ENCODE peak calls at places on chromosomes 2 and 18, in five cellular contexts. One of them, this sample, is unnamed.

GRCh38 chr2:96091711-96092579 is 24.4 kb downstream of the ADRA2B start:
- DNase-seq in tibial artery: no peak
- DNase-seq in GM13977: no peak
- DNase-seq in AG09319: no peak
- DNase-seq in B cell: no peak
- DNase-seq in this sample: no peak

GRCh38 chr18:80086281-80086680 is 22.8 kb upstream of the ADNP2 start:
- DNase-seq in tibial artery: no peak
- DNase-seq in GM13977: no peak
- DNase-seq in AG09319: no peak
- DNase-seq in B cell: no peak
- DNase-seq in this sample: no peak

GRCh38 chr2:226031962-226032441 is 632.5 kb downstream of the NYAP2 start:
- DNase-seq in tibial artery: no peak
- DNase-seq in GM13977: no peak
- DNase-seq in AG09319: no peak
- DNase-seq in B cell: no peak
- DNase-seq in this sample: no peak

GRCh38 chr2:168241208-168241607 is 6.2 kb downstream of the STK39 start:
- DNase-seq in tibial artery: no peak
- DNase-seq in GM13977: no peak
- DNase-seq in AG09319: no peak
- DNase-seq in B cell: no peak
- DNase-seq in this sample: no peak

GRCh38 chr2:132804045-132804444 is 134.0 kb upstream of the LYPD1 start:
- DNase-seq in tibial artery: no peak
- DNase-seq in GM13977: no peak
- DNase-seq in AG09319: peak; percentile 3
- DNase-seq in B cell: no peak
- DNase-seq in this sample: no peak

GRCh38 chr2:9463698-9464034 is 10.7 kb upstream of the IAH1 start:
- DNase-seq in tibial artery: no peak
- DNase-seq in GM13977: no peak
- DNase-seq in AG09319: no peak
- DNase-seq in B cell: no peak
- DNase-seq in this sample: no peak

GRCh38 chr2:201795608-201796477 is 10.5 kb upstream of the CDK15 start:
- DNase-seq in tibial artery: no peak
- DNase-seq in GM13977: peak; percentile 40
- DNase-seq in AG09319: no peak
- DNase-seq in B cell: no peak
- DNase-seq in this sample: peak; percentile 46

GRCh38 chr2:105723431-105723830 is 21.3 kb upstream of the NCK2 start:
- DNase-seq in tibial artery: no peak
- DNase-seq in GM13977: no peak
- DNase-seq in AG09319: no peak
- DNase-seq in B cell: no peak
- DNase-seq in this sample: no peak

GRCh38 chr18:48314694-48315093 is 94.5 kb downstream of the ZBTB7C start:
- DNase-seq in tibial artery: no peak
- DNase-seq in GM13977: no peak
- DNase-seq in AG09319: no peak
- DNase-seq in B cell: no peak
- DNase-seq in this sample: no peak

GRCh38 chr2:53964987-53965687 is 5.7 kb downstream of the PSME4 start:
- DNase-seq in tibial artery: no peak
- DNase-seq in GM13977: no peak
- DNase-seq in AG09319: no peak
- DNase-seq in B cell: no peak
- DNase-seq in this sample: no peak

GRCh38 chr2:235300368-235301201 is 193.3 kb upstream of the AGAP1 start:
- DNase-seq in tibial artery: no peak
- DNase-seq in GM13977: no peak
- DNase-seq in AG09319: peak; percentile 47
- DNase-seq in B cell: no peak
- DNase-seq in this sample: no peak

GRCh38 chr2:9394816-9395215 is 28.5 kb downstream of the ITGB1BP1 start:
- DNase-seq in tibial artery: no peak
- DNase-seq in GM13977: no peak
- DNase-seq in AG09319: no peak
- DNase-seq in B cell: no peak
- DNase-seq in this sample: no peak

GRCh38 chr2:239472220-239472775 is 71.5 kb upstream of the HDAC4 start:
- DNase-seq in tibial artery: peak; percentile 10
- DNase-seq in GM13977: no peak
- DNase-seq in AG09319: no peak
- DNase-seq in B cell: no peak
- DNase-seq in this sample: no peak

GRCh38 chr2:208252766-208253492 is 1.9 kb downstream of the IDH1 start:
- DNase-seq in tibial artery: no peak
- DNase-seq in GM13977: no peak
- DNase-seq in AG09319: no peak
- DNase-seq in B cell: no peak
- DNase-seq in this sample: no peak

GRCh38 chr2:146527166-146527565 is 1317.7 kb upstream of the ACVR2A start:
- DNase-seq in tibial artery: no peak
- DNase-seq in GM13977: no peak
- DNase-seq in AG09319: no peak
- DNase-seq in B cell: no peak
- DNase-seq in this sample: no peak

DNA sequence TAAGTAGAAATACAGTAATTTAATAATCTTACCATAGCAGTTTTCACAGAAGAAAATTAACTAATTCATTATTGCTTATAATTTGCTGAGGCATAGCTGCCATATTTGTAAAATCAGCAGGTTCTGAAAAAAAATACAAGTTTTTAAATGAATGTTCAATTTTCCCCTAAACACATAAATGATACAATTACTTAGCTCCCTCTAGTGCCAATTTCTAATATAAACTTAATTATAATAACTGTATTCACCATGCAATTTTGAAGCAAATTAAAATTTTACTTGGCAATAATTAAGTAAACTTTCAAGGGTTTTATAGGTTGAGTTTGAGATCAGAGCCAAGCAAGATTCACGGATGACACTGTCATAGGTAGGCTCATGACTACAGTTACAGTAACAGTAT is 1321.6 kb upstream of the ACVR2A start:
- DNase-seq in tibial artery: no peak
- DNase-seq in GM13977: no peak
- DNase-seq in AG09319: no peak
- DNase-seq in B cell: no peak
- DNase-seq in this sample: no peak
- TF ChIP-seq CTCF in tibial artery: no peak
- TF ChIP-seq CTCF in GM13977: no peak
- TF ChIP-seq CTCF in AG09319: peak; percentile 9
- TF ChIP-seq CTCF in B cell: peak; percentile 25
- TF ChIP-seq CTCF in this sample: peak; percentile 66

DNA sequence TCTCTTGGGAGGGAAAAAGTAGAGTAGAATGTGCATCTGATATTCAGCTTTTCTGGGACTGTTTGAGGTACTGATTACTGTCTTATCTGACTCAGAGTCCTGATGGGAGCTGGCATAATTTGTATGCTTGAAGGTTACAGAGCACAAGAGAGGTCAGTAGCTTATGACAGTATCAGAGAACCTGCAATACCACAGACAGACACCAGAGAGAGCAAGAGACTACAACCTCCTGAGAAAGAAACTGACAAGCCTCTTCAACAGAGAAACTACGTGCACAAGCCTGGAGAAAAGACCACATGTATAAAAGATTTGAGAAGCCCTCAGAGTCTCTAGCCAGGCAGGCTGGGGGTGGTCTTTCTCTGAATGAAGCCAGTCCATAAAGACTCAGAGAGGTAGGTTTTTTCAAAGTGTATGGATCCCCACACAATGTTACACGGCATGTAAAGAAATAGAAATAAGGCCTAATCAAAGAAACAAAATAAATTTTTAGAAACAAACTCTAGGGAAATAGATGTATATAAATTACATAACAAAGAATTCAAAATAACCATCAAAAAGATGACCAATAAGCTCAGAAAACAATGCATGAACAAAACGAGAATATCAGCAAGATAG is 568.3 kb downstream of the LRRTM4 start:
- DNase-seq in tibial artery: no peak
- DNase-seq in GM13977: peak; percentile 7
- DNase-seq in AG09319: no peak
- DNase-seq in B cell: peak; percentile 1
- DNase-seq in this sample: peak; percentile 57
- TF ChIP-seq CTCF in tibial artery: peak; percentile 23
- TF ChIP-seq CTCF in GM13977: peak; percentile 75
- TF ChIP-seq CTCF in AG09319: no peak
- TF ChIP-seq CTCF in B cell: no peak
- TF ChIP-seq CTCF in this sample: peak; percentile 87

GRCh38 chr2:156110890-156111289 is 221.6 kb downstream of the NR4A2 start:
- DNase-seq in tibial artery: no peak
- DNase-seq in GM13977: peak; percentile 16
- DNase-seq in AG09319: no peak
- DNase-seq in B cell: peak; percentile 21
- DNase-seq in this sample: no peak
- TF ChIP-seq CTCF in tibial artery: no peak
- TF ChIP-seq CTCF in GM13977: peak; percentile 66
- TF ChIP-seq CTCF in AG09319: no peak
- TF ChIP-seq CTCF in B cell: peak; percentile 26
- TF ChIP-seq CTCF in this sample: no peak

GRCh38 chr2:39728941-39729351 is 50.1 kb downstream of the THUMPD2 start:
- DNase-seq in tibial artery: no peak
- DNase-seq in GM13977: peak; percentile 22
- DNase-seq in AG09319: no peak
- DNase-seq in B cell: peak; percentile 33
- DNase-seq in this sample: peak; percentile 28
- TF ChIP-seq CTCF in tibial artery: peak; percentile 35
- TF ChIP-seq CTCF in GM13977: peak; percentile 75
- TF ChIP-seq CTCF in AG09319: peak; percentile 45
- TF ChIP-seq CTCF in B cell: peak; percentile 79
- TF ChIP-seq CTCF in this sample: peak; percentile 81

GRCh38 chr18:45590546-45590945 is 24.7 kb upstream of the SLC14A2 start:
- DNase-seq in tibial artery: no peak
- DNase-seq in GM13977: no peak
- DNase-seq in AG09319: no peak
- DNase-seq in B cell: no peak
- DNase-seq in this sample: no peak

GRCh38 chr18:45588831-45589558 is 26.3 kb upstream of the SLC14A2 start:
- DNase-seq in tibial artery: no peak
- DNase-seq in GM13977: no peak
- DNase-seq in AG09319: peak; percentile 57
- DNase-seq in B cell: no peak
- DNase-seq in this sample: no peak

GRCh38 chr18:45590060-45590537 is 25.2 kb upstream of the SLC14A2 start:
- DNase-seq in tibial artery: no peak
- DNase-seq in GM13977: no peak
- DNase-seq in AG09319: no peak
- DNase-seq in B cell: no peak
- DNase-seq in this sample: no peak

GRCh38 chr18:45588284-45588683 is 27.0 kb upstream of the SLC14A2 start:
- DNase-seq in tibial artery: no peak
- DNase-seq in GM13977: no peak
- DNase-seq in AG09319: no peak
- DNase-seq in B cell: no peak
- DNase-seq in this sample: no peak

GRCh38 chr18:45589559-45590041 is 25.7 kb upstream of the SLC14A2 start:
- DNase-seq in tibial artery: no peak
- DNase-seq in GM13977: no peak
- DNase-seq in AG09319: peak; percentile 80
- DNase-seq in B cell: no peak
- DNase-seq in this sample: no peak
- TF ChIP-seq CTCF in tibial artery: no peak
- TF ChIP-seq CTCF in GM13977: no peak
- TF ChIP-seq CTCF in AG09319: no peak
- TF ChIP-seq CTCF in B cell: no peak
- TF ChIP-seq CTCF in this sample: no peak

GRCh38 chr2:159168707-159169106 is 117.8 kb downstream of the WDSUB1 start:
- DNase-seq in tibial artery: no peak
- DNase-seq in GM13977: no peak
- DNase-seq in AG09319: no peak
- DNase-seq in B cell: no peak
- DNase-seq in this sample: no peak
- TF ChIP-seq CTCF in tibial artery: peak; percentile 33
- TF ChIP-seq CTCF in GM13977: no peak
- TF ChIP-seq CTCF in AG09319: peak; percentile 13
- TF ChIP-seq CTCF in B cell: no peak
- TF ChIP-seq CTCF in this sample: peak; percentile 44

DNA sequence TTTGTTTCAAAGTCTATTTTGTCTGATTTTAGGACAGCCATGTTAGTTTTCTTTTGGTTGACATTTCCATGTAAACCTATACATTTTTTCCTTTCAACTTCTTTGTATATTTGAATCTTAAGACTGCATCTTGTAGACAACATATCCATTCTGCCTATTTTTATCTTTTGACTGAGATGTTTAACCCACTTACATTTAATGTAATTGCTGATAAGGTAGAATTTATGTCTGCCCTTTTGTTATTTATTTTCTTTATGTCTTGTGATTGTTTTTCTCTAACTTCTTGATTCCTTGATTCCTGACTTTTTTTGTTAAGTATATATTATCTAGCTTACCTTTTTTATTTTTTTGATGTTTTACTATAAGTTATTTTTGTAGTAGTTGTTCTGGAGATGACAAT is 542.5 kb downstream of the SUCLG1 start:
- DNase-seq in tibial artery: no peak
- DNase-seq in GM13977: no peak
- DNase-seq in AG09319: no peak
- DNase-seq in B cell: no peak
- DNase-seq in this sample: no peak
- TF ChIP-seq CTCF in tibial artery: no peak
- TF ChIP-seq CTCF in GM13977: no peak
- TF ChIP-seq CTCF in AG09319: no peak
- TF ChIP-seq CTCF in B cell: no peak
- TF ChIP-seq CTCF in this sample: no peak

GRCh38 chr18:57908092-57908491 is 105.0 kb upstream of the ATP8B1 start:
- DNase-seq in tibial artery: no peak
- DNase-seq in GM13977: no peak
- DNase-seq in AG09319: no peak
- DNase-seq in B cell: no peak
- DNase-seq in this sample: no peak
- TF ChIP-seq CTCF in tibial artery: no peak
- TF ChIP-seq CTCF in GM13977: no peak
- TF ChIP-seq CTCF in AG09319: no peak
- TF ChIP-seq CTCF in B cell: no peak
- TF ChIP-seq CTCF in this sample: no peak

GRCh38 chr2:182833084-182833483 is 33.4 kb downstream of the FRZB start:
- DNase-seq in tibial artery: no peak
- DNase-seq in GM13977: no peak
- DNase-seq in AG09319: no peak
- DNase-seq in B cell: no peak
- DNase-seq in this sample: no peak
- TF ChIP-seq CTCF in tibial artery: no peak
- TF ChIP-seq CTCF in GM13977: no peak
- TF ChIP-seq CTCF in AG09319: no peak
- TF ChIP-seq CTCF in B cell: no peak
- TF ChIP-seq CTCF in this sample: no peak

DNA sequence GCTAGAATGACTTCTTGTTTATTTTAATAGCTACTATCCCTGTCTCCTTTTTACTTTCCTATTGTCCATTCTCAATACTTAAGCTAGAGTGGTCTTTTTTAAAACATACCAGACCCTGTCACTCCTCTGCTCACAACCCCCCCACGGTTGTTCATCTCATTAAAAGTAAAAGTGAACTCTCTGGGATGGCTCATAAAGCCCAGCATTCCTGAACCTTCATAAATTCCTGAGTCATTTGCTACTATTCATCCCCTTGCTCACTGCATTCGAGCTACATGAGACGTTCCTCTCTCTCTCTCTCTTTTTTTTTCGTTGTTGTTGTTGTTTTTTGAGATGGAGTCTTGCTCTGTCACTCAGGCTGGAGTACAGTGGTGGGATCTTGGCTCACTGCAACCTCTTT is 148.7 kb upstream of the DSEL start:
- DNase-seq in tibial artery: no peak
- DNase-seq in GM13977: no peak
- DNase-seq in AG09319: no peak
- DNase-seq in B cell: no peak
- DNase-seq in this sample: no peak
- TF ChIP-seq CTCF in tibial artery: no peak
- TF ChIP-seq CTCF in GM13977: no peak
- TF ChIP-seq CTCF in AG09319: no peak
- TF ChIP-seq CTCF in B cell: no peak
- TF ChIP-seq CTCF in this sample: no peak